ENCODE peak calls at places on chromosomes 16 and 17, in ten cellular contexts. I is cardiac muscle cell; S is stimulated activated CD4-positive, alpha-beta T cell treated with anti-CD3 and anti-CD28 coated beads, Interleukin-15, amount 100 ng/mL, for 24 hours; C is body of pancreas; Q is cardiac fibroblast; U is BJ; N is endothelial cell of umbilical vein; T is dorsolateral prefrontal cortex; W is smooth muscle cell of the brain vasculature; Z is heart right ventricle. D is an unnamed sample.

GRCh38 chr16:55323637-55324490 is at the start of gene IRX6:
- DNase-seq in I (peak), S (no peak), C (peak), Q (no peak), U (no peak), N (no peak), T (no peak), W (no peak), Z (peak), D (no peak)

GRCh38 chr16:14249291-14250032 is 178.3 kb downstream of the MRTFB start:
- DNase-seq in I (peak), S (peak), C (peak), Q (peak), U (no peak), N (peak), T (no peak), W (peak), Z (peak), D (peak)

GRCh38 chr17:8803531-8804416 is 4.6 kb upstream of the MFSD6L start:
- DNase-seq in I (no peak), S (no peak), C (no peak), Q (no peak), U (no peak), N (no peak), T (no peak), W (no peak), Z (no peak), D (no peak)

GRCh38 chr16:66474750-66475199 is 47.7 kb downstream of the BEAN1 start:
- DNase-seq in I (no peak), S (peak), C (no peak), Q (no peak), U (no peak), N (peak), T (no peak), W (no peak), Z (no peak), D (no peak)

GRCh38 chr17:34195987-34196386 is 59.1 kb upstream of the CCL2 start:
- DNase-seq in I (no peak), S (no peak), C (no peak), Q (no peak), U (no peak), N (no peak), T (no peak), W (no peak), Z (no peak), D (no peak)

GRCh38 chr17:17750881-17751280 is 69.6 kb downstream of the RAI1 start:
- DNase-seq in I (no peak), S (peak), C (no peak), Q (no peak), U (no peak), N (no peak), T (no peak), W (no peak), Z (no peak), D (no peak)

GRCh38 chr17:72594248-72594647 is 473.4 kb downstream of the SOX9 start:
- DNase-seq in I (no peak), S (no peak), C (no peak), Q (no peak), U (no peak), N (no peak), T (no peak), W (no peak), Z (no peak), D (no peak)

GRCh38 chr16:73036074-73036826 is 11.7 kb downstream of the ZFHX3 start:
- DNase-seq in I (no peak), S (no peak), C (no peak), Q (no peak), U (no peak), N (no peak), T (no peak), W (no peak), Z (no peak), D (no peak)

GRCh38 chr17:73650147-73650546 is 5.9 kb upstream of the SDK2 start:
- DNase-seq in I (peak), S (no peak), C (no peak), Q (no peak), U (no peak), N (no peak), T (no peak), W (no peak), Z (no peak), D (no peak)

GRCh38 chr17:58307468-58308172 is 21.0 kb downstream of the TSPOAP1 start:
- DNase-seq in I (no peak), S (no peak), C (no peak), Q (no peak), U (no peak), N (no peak), T (no peak), W (no peak), Z (no peak), D (no peak)

GRCh38 chr17:17391575-17392370 is 85.0 kb upstream of the MED9 start:
- DNase-seq in I (no peak), S (peak), C (no peak), Q (no peak), U (no peak), N (no peak), T (no peak), W (no peak), Z (no peak), D (no peak)

GRCh38 chr17:80257716-80258213 is 2.9 kb upstream of the RNF213 start:
- DNase-seq in I (no peak), S (no peak), C (no peak), Q (no peak), U (no peak), N (no peak), T (no peak), W (no peak), Z (no peak), D (no peak)

GRCh38 chr17:61204456-61204855 is 195.2 kb upstream of the TBX2 start:
- DNase-seq in I (no peak), S (no peak), C (no peak), Q (no peak), U (no peak), N (no peak), T (no peak), W (no peak), Z (no peak), D (no peak)

GRCh38 chr17:14303343-14304221 is 2.7 kb downstream of the HS3ST3B1 start:
- DNase-seq in I (peak), S (peak), C (no peak), Q (peak), U (no peak), N (no peak), T (no peak), W (no peak), Z (no peak), D (no peak)

GRCh38 chr16:66381585-66382170 is 15.2 kb downstream of the CDH5 start:
- DNase-seq in I (no peak), S (no peak), C (no peak), Q (no peak), U (no peak), N (peak), T (no peak), W (no peak), Z (no peak), D (no peak)

GRCh38 chr16:28108590-28109247 is 45.2 kb upstream of the GSG1L start:
- DNase-seq in I (no peak), S (no peak), C (no peak), Q (no peak), U (no peak), N (no peak), T (no peak), W (no peak), Z (no peak), D (no peak)

GRCh38 chr17:50516980-50517379 is 8.7 kb downstream of the MYCBPAP start:
- DNase-seq in I (no peak), S (no peak), C (no peak), Q (no peak), U (no peak), N (no peak), T (no peak), W (no peak), Z (no peak), D (no peak)

GRCh38 chr16:2825049-2825742 is 4.9 kb upstream of the ZG16B start:
- DNase-seq in I (no peak), S (no peak), C (no peak), Q (no peak), U (no peak), N (no peak), T (peak), W (no peak), Z (no peak), D (no peak)

GRCh38 chr16:87552772-87553171 is 49.5 kb upstream of the JPH3 start:
- DNase-seq in I (no peak), S (no peak), C (no peak), Q (no peak), U (no peak), N (no peak), T (no peak), W (no peak), Z (no peak), D (no peak)

GRCh38 chr16:66926171-66926570 is 836 bp upstream of the RRAD start:
- DNase-seq in I (no peak), S (no peak), C (peak), Q (no peak), U (no peak), N (no peak), T (peak), W (no peak), Z (peak), D (no peak)

GRCh38 chr16:15604460-15605390 is 38.2 kb downstream of the MARF1 start:
- DNase-seq in I (peak), S (no peak), C (no peak), Q (no peak), U (no peak), N (no peak), T (peak), W (no peak), Z (no peak), D (peak)

GRCh38 chr17:55160501-55160900 is 104.3 kb upstream of the HLF start:
- DNase-seq in I (no peak), S (no peak), C (no peak), Q (no peak), U (no peak), N (no peak), T (no peak), W (no peak), Z (no peak), D (no peak)

GRCh38 chr17:77811521-77811920 is 147.0 kb upstream of the TNRC6C start:
- DNase-seq in I (no peak), S (no peak), C (no peak), Q (no peak), U (no peak), N (no peak), T (no peak), W (no peak), Z (no peak), D (no peak)

GRCh38 chr16:89697616-89698331 is 3.7 kb downstream of the SPATA2L start:
- DNase-seq in I (no peak), S (no peak), C (no peak), Q (no peak), U (no peak), N (no peak), T (no peak), W (no peak), Z (no peak), D (no peak)

GRCh38 chr16:58243528-58244004 is 45.7 kb upstream of the CSNK2A2 start:
- DNase-seq in I (no peak), S (no peak), C (peak), Q (no peak), U (no peak), N (no peak), T (no peak), W (no peak), Z (no peak), D (no peak)

GRCh38 chr17:47967607-47968252 is 3.2 kb upstream of the CDK5RAP3 start:
- DNase-seq in I (peak), S (no peak), C (peak), Q (peak), U (no peak), N (no peak), T (no peak), W (no peak), Z (no peak), D (no peak)

GRCh38 chr16:73064227-73064995 is 16.5 kb upstream of the ZFHX3 start:
- DNase-seq in I (peak), S (no peak), C (no peak), Q (peak), U (no peak), N (peak), T (no peak), W (no peak), Z (no peak), D (no peak)

GRCh38 chr17:17343896-17344506 is 40.8 kb downstream of the NT5M start:
- DNase-seq in I (no peak), S (no peak), C (no peak), Q (no peak), U (no peak), N (no peak), T (peak), W (no peak), Z (no peak), D (no peak)

GRCh38 chr16:29816694-29817441 is 916 bp downstream of the PAGR1 start:
- DNase-seq in I (peak), S (peak), C (peak), Q (peak), U (no peak), N (peak), T (peak), W (no peak), Z (peak), D (peak)

GRCh38 chr16:86044881-86045600 is 146.1 kb downstream of the IRF8 start:
- DNase-seq in I (no peak), S (peak), C (peak), Q (no peak), U (no peak), N (no peak), T (no peak), W (no peak), Z (no peak), D (no peak)

D was measured in cerebellum.